ENCODE peak calls at places on chromosomes 16 and 17, in six cellular contexts. C is A172, W is T47D, H is RCC 7860, F is iPS DF 19.7, P is GM06990. B is an unnamed sample.
A peak's percentile ranks its signal among the peaks of the same experiment; 100 is the strongest.

GRCh38 chr17:42559076-42559475 is 2.9 kb upstream of the COASY start:
- DNase-seq in C (no peak), W (no peak), H (no peak), F (no peak), P (no peak), B (no peak)

GRCh38 chr17:35188111-35188510 is 6.1 kb downstream of the SLC35G3 start:
- DNase-seq in C (no peak), W (no peak), H (no peak), F (no peak), P (no peak), B (peak; percentile 38)

GRCh38 chr17:65667656-65668055 is 106.2 kb upstream of the AXIN2 start:
- DNase-seq in C (no peak), W (no peak), H (no peak), F (no peak), P (no peak), B (no peak)

GRCh38 chr17:27559996-27560481 is 70.9 kb upstream of the LGALS9 start:
- DNase-seq in C (peak; percentile 73), W (no peak), H (peak; percentile 29), F (no peak), P (no peak), B (peak; percentile 59)

GRCh38 chr16:22007509-22008214 is at the start of gene MOSMO:
- DNase-seq in C (peak; percentile 55), W (peak; percentile 78), H (no peak), F (no peak), P (peak; percentile 71), B (peak; percentile 48)

GRCh38 chr17:2551493-2551892 is 39.8 kb upstream of the METTL16 start:
- DNase-seq in C (no peak), W (no peak), H (no peak), F (peak; percentile 67), P (no peak), B (no peak)

GRCh38 chr17:6325741-6326140 is 109.2 kb downstream of the AIPL1 start:
- DNase-seq in C (no peak), W (no peak), H (no peak), F (no peak), P (no peak), B (no peak)

GRCh38 chr17:47917581-47917980 is 21.5 kb downstream of the SP2 start:
- DNase-seq in C (no peak), W (no peak), H (no peak), F (no peak), P (no peak), B (no peak)

GRCh38 chr16:4324479-4324868 is 8.6 kb downstream of the GLIS2 start:
- DNase-seq in C (no peak), W (no peak), H (no peak), F (no peak), P (no peak), B (no peak)

GRCh38 chr16:14193316-14193871 is 122.3 kb downstream of the MRTFB start:
- DNase-seq in C (no peak), W (no peak), H (no peak), F (no peak), P (peak; percentile 51), B (no peak)

GRCh38 chr17:79835953-79836951 is 3.0 kb downstream of the CBX4 start:
- DNase-seq in C (no peak), W (peak; percentile 99), H (no peak), F (peak; percentile 91), P (no peak), B (peak; percentile 88)

GRCh38 chr16:50244504-50245416 is 21.6 kb upstream of the ADCY7 start:
- DNase-seq in C (no peak), W (no peak), H (no peak), F (no peak), P (no peak), B (no peak)

GRCh38 chr17:58337600-58338453 is 9.2 kb upstream of the TSPOAP1 start:
- DNase-seq in C (peak; percentile 64), W (no peak), H (no peak), F (no peak), P (peak; percentile 95), B (no peak)

GRCh38 chr17:82241183-82241925 is 12.5 kb downstream of the SLC16A3 start:
- DNase-seq in C (peak; percentile 91), W (peak; percentile 58), H (peak; percentile 87), F (no peak), P (peak; percentile 42), B (no peak)

GRCh38 chr17:32445075-32445427 is 741 bp downstream of the PSMD11 start:
- DNase-seq in C (peak; percentile 84), W (peak; percentile 64), H (peak; percentile 73), F (no peak), P (no peak), B (peak; percentile 56)

GRCh38 chr16:57140866-57141668 is 44.8 kb downstream of the PSME3IP1 start:
- DNase-seq in C (no peak), W (no peak), H (no peak), F (no peak), P (no peak), B (no peak)

GRCh38 chr16:3004319-3004718 is 8.4 kb upstream of the CLDN9 start:
- DNase-seq in C (no peak), W (peak; percentile 37), H (peak; percentile 5), F (no peak), P (no peak), B (no peak)

GRCh38 chr17:75719732-75720131 is 1.5 kb upstream of the ITGB4 start:
- DNase-seq in C (no peak), W (no peak), H (no peak), F (no peak), P (no peak), B (no peak)

GRCh38 chr16:12463961-12464360 is 339.7 kb downstream of the CPPED1 start:
- DNase-seq in C (no peak), W (no peak), H (no peak), F (no peak), P (no peak), B (no peak)

GRCh38 chr17:48909796-48910195 is 1.6 kb downstream of the UBE2Z start:
- DNase-seq in C (no peak), W (no peak), H (no peak), F (no peak), P (no peak), B (no peak)

GRCh38 chr17:7940743-7941142 is 8.7 kb downstream of the CNTROB start:
- DNase-seq in C (no peak), W (no peak), H (no peak), F (no peak), P (no peak), B (no peak)

GRCh38 chr16:86306046-86306644 is 204.2 kb upstream of the FOXF1 start:
- DNase-seq in C (no peak), W (no peak), H (no peak), F (no peak), P (no peak), B (no peak)

GRCh38 chr17:51636291-51636690 is 375.9 kb downstream of the UTP18 start:
- DNase-seq in C (no peak), W (peak; percentile 48), H (no peak), F (no peak), P (no peak), B (no peak)

GRCh38 chr17:230371-230770 is 48.9 kb upstream of the DOC2B start:
- DNase-seq in C (no peak), W (no peak), H (no peak), F (no peak), P (no peak), B (no peak)

GRCh38 chr16:89026121-89026612 is 49.2 kb upstream of the CBFA2T3 start:
- DNase-seq in C (peak; percentile 30), W (no peak), H (peak; percentile 17), F (no peak), P (peak; percentile 59), B (no peak)

GRCh38 chr16:89257281-89257731 is 39.8 kb downstream of the ZNF778 start:
- DNase-seq in C (no peak), W (no peak), H (no peak), F (no peak), P (no peak), B (no peak)

GRCh38 chr16:84484579-84485254 is 19.7 kb downstream of the MEAK7 start:
- DNase-seq in C (peak; percentile 27), W (peak; percentile 81), H (no peak), F (no peak), P (no peak), B (peak; percentile 51)

GRCh38 chr17:44318077-44318892 is 6.3 kb downstream of the SLC25A39 start:
- DNase-seq in C (no peak), W (no peak), H (no peak), F (no peak), P (no peak), B (no peak)

GRCh38 chr16:2287916-2288547 is 20.1 kb upstream of the RNPS1 start:
- DNase-seq in C (no peak), W (no peak), H (no peak), F (no peak), P (no peak), B (no peak)

GRCh38 chr16:57576429-57576870 is 34.0 kb downstream of the ADGRG5 start:
- DNase-seq in C (peak; percentile 56), W (peak; percentile 74), H (peak; percentile 34), F (no peak), P (no peak), B (peak; percentile 78)

GRCh38 chr17:64296246-64296645 is 33.2 kb upstream of the TEX2 start:
- DNase-seq in C (no peak), W (no peak), H (no peak), F (no peak), P (no peak), B (no peak)

GRCh38 chr17:76501018-76501826 is at the start of gene RHBDF2:
- DNase-seq in C (peak; percentile 79), W (peak; percentile 94), H (peak; percentile 74), F (no peak), P (peak; percentile 92), B (peak; percentile 82)

GRCh38 chr17:15213381-15214087 is 51.6 kb downstream of the PMP22 start:
- DNase-seq in C (peak; percentile 17), W (peak; percentile 41), H (no peak), F (no peak), P (no peak), B (peak; percentile 20)

GRCh38 chr16:67936876-67937605 is 391 bp upstream of the PSMB10 start:
- DNase-seq in C (peak; percentile 49), W (peak; percentile 75), H (no peak), F (no peak), P (no peak), B (peak; percentile 40)

GRCh38 chr17:13757871-13758270 is 156.1 kb upstream of the HS3ST3A1 start:
- DNase-seq in C (no peak), W (no peak), H (no peak), F (no peak), P (no peak), B (no peak)

GRCh38 chr17:80921741-80922579 is 69.7 kb upstream of the CHMP6 start:
- DNase-seq in C (no peak), W (no peak), H (no peak), F (no peak), P (no peak), B (no peak)

B was measured in NCI-H460.